ENCODE peak calls at places on chromosomes 12 and 14, in seven cellular contexts. F is MCF 10A, A is fibroblast of the aortic adventitia, S is A549, G is HFFc6, I is mammary epithelial cell, N is foreskin fibroblast. R is an unnamed sample.

GRCh38 chr12:71607494-71608330 is 55.9 kb downstream of the ZFC3H1 start:
- DNase-seq in A (no peak), I (no peak), S (no peak), N (no peak), F (no peak), G (no peak), R (no peak)

GRCh38 chr12:128830505-128830893 is 6.7 kb upstream of the SLC15A4 start:
- DNase-seq in G (no peak), N (no peak), S (no peak), I (no peak), F (no peak), A (no peak), R (no peak)

GRCh38 chr14:100283984-100284881 is 22.0 kb downstream of the SLC25A29 start:
- DNase-seq in S (no peak), F (no peak), I (no peak), N (no peak), A (no peak), G (no peak), R (no peak)

GRCh38 chr14:72097173-72097783 is 165.0 kb downstream of the RGS6 start:
- DNase-seq in A (no peak), S (no peak), F (no peak), G (no peak), I (no peak), N (no peak), R (no peak)

GRCh38 chr12:71134405-71134804 is 23.4 kb downstream of the TSPAN8 start:
- DNase-seq in N (no peak), I (no peak), S (no peak), G (no peak), A (peak; percentile 33), F (peak; percentile 51), R (peak; percentile 15)

GRCh38 chr14:61598980-61599379 is 96.3 kb upstream of the HIF1A start:
- DNase-seq in N (no peak), I (no peak), F (no peak), A (no peak), G (no peak), S (no peak), R (no peak)

GRCh38 chr12:96981053-96981452 is 74.0 kb downstream of the NEDD1 start:
- DNase-seq in N (peak; percentile 58), I (peak; percentile 46), A (peak; percentile 84), F (peak; percentile 57), S (peak; percentile 11), G (peak; percentile 90), R (peak; percentile 29)

GRCh38 chr14:74616507-74616906 is 4.5 kb upstream of the LTBP2 start:
- DNase-seq in G (peak; percentile 85), N (peak; percentile 90), I (peak; percentile 94), S (peak; percentile 61), F (peak; percentile 92), A (peak; percentile 83), R (peak; percentile 96)

GRCh38 chr12:44497044-44497443 is 379.1 kb downstream of the NELL2 start:
- DNase-seq in N (no peak), F (peak; percentile 6), S (no peak), A (no peak), I (no peak), G (no peak), R (no peak)

GRCh38 chr12:48817957-48818830 is at the start of gene CACNB3:
- DNase-seq in F (peak; percentile 45), N (no peak), I (peak; percentile 38), S (peak; percentile 55), A (peak; percentile 31), G (peak; percentile 23), R (peak; percentile 64)

GRCh38 chr14:92971601-92972180 is 48.7 kb downstream of the CHGA start:
- DNase-seq in S (no peak), N (no peak), I (no peak), G (no peak), A (no peak), F (no peak), R (no peak)

GRCh38 chr14:99318091-99318958 is 46.3 kb upstream of the BCL11B start:
- DNase-seq in G (no peak), F (no peak), A (no peak), S (peak; percentile 26), I (no peak), N (no peak), R (no peak)

GRCh38 chr12:96368233-96368632 is 32.0 kb downstream of the CDK17 start:
- DNase-seq in F (no peak), A (peak; percentile 40), S (no peak), N (no peak), G (no peak), I (peak; percentile 9), R (no peak)

GRCh38 chr12:86174188-86174587 is 82.0 kb downstream of the MGAT4C start:
- DNase-seq in N (no peak), I (no peak), F (no peak), G (no peak), S (no peak), A (no peak), R (no peak)

GRCh38 chr12:131732996-131733615 is 22.2 kb downstream of the SFSWAP start:
- DNase-seq in N (no peak), F (no peak), I (no peak), G (no peak), A (no peak), S (no peak), R (no peak)

GRCh38 chr14:74963705-74964271 is 8.4 kb upstream of the PGF start:
- DNase-seq in F (peak; percentile 38), G (peak; percentile 69), N (no peak), S (no peak), A (peak; percentile 39), I (peak; percentile 81), R (peak; percentile 86)

GRCh38 chr12:101570022-101570421 is 24.7 kb upstream of the MYBPC1 start:
- DNase-seq in G (peak; percentile 54), I (peak; percentile 24), N (no peak), A (peak; percentile 58), S (peak; percentile 43), F (peak; percentile 41), R (peak; percentile 37)

GRCh38 chr12:3283137-3283680 is 206.0 kb downstream of the TSPAN9 start:
- DNase-seq in I (no peak), N (no peak), F (no peak), A (no peak), G (no peak), S (no peak), R (no peak)

GRCh38 chr14:64233791-64234190 is 60.4 kb downstream of the ESR2 start:
- DNase-seq in G (no peak), N (no peak), A (no peak), S (no peak), F (no peak), I (no peak), R (no peak)

GRCh38 chr14:64232095-64232830 is 61.9 kb downstream of the ESR2 start:
- DNase-seq in F (peak; percentile 69), I (peak; percentile 52), A (peak; percentile 77), S (no peak), G (peak; percentile 82), N (peak; percentile 87), R (no peak)

GRCh38 chr14:64234877-64235651 is 59.1 kb downstream of the ESR2 start:
- DNase-seq in I (peak; percentile 65), S (no peak), G (no peak), A (peak; percentile 36), N (no peak), F (peak; percentile 57), R (peak; percentile 67)

GRCh38 chr14:64235652-64236640 is 58.2 kb downstream of the ESR2 start:
- DNase-seq in I (no peak), N (no peak), S (no peak), A (no peak), F (no peak), G (no peak), R (no peak)

GRCh38 chr14:64232944-64233343 is 61.2 kb downstream of the ESR2 start:
- DNase-seq in I (no peak), G (no peak), N (no peak), A (no peak), F (no peak), S (no peak), R (no peak)
- TF ChIP-seq CTCF in I (no peak), G (no peak), N (no peak), A (no peak), F (no peak), S (no peak), R (no peak)

DNA sequence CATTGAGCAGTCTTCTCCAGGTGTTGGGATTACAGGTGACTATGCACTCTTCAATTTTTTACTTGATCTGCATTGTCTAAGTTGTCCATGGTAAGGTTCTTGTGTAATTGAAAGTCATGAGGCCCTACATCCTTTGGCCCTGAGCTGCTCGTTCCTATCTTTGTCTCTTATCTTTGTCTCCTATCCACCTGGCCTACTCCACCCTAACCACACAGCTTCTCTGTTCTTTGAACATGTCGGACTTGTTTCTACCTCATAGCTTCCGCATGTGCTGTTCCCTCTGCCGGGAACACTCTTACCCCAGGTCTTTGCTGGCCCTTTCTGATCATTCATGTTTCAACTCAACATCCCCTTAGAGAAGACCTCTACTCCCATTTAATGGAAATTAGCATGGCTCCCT is 194.8 kb upstream of the TBX3 start:
- DNase-seq in I (peak; percentile 3), F (no peak), G (no peak), N (no peak), S (no peak), A (no peak), R (no peak)
- TF ChIP-seq CTCF in I (no peak), F (no peak), G (no peak), N (no peak), S (no peak), A (no peak), R (no peak)

DNA sequence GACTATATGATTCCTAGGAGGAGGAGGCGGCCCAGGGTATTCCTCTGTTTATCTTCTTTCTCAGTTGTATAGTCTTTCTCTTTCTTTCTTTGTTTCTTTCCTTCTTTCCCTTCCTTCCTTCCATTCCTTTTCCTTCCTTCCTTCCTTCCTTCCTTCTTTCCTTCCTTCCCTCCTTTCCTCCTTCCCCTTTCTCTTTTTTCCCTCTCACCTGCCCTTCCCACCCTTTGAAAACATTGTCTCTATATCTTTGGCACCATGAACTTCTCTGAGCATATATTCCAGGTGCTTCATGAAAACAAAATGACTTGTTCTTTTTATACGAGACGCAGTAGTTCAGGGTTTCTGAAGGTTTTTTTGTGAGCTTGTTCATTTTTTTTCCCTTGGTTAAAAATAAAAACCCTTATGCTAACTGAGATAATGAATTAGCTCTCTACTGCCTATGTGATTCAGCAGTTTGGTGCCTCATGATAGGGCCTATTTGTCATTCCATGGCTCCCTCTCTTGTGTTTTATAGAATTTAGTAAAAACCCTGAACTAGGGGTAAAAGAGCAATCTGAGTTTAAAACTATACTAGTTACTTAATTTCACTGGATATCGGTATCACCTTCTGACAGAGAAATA is 3.2 kb upstream of the TESPA1 start:
- DNase-seq in I (no peak), G (no peak), S (no peak), F (no peak), A (no peak), N (no peak), R (no peak)
- TF ChIP-seq CTCF in I (no peak), G (no peak), S (no peak), F (no peak), A (no peak), N (no peak), R (no peak)

GRCh38 chr14:51092965-51093364 is 1.9 kb downstream of the TRIM9 start:
- DNase-seq in A (no peak), S (no peak), F (no peak), N (no peak), I (no peak), G (no peak), R (no peak)

GRCh38 chr14:51093371-51094281 is 1.3 kb downstream of the TRIM9 start:
- DNase-seq in N (no peak), F (no peak), I (peak; percentile 35), G (no peak), S (peak; percentile 74), A (no peak), R (peak; percentile 43)

GRCh38 chr14:51094901-51095853 is at the start of gene TRIM9:
- DNase-seq in I (peak; percentile 97), F (peak; percentile 98), N (peak; percentile 90), A (peak; percentile 87), S (peak; percentile 99), G (peak; percentile 71), R (peak; percentile 97)

GRCh38 chr14:51095854-51096823 is 1.2 kb upstream of the TRIM9 start:
- DNase-seq in F (peak; percentile 21), I (peak; percentile 48), N (peak; percentile 50), G (peak; percentile 3), S (peak; percentile 19), A (peak; percentile 39), R (peak; percentile 63)

GRCh38 chr14:51094282-51094821 is 553 bp downstream of the TRIM9 start:
- DNase-seq in S (peak; percentile 46), F (no peak), G (no peak), I (no peak), N (no peak), A (no peak), R (no peak)
- TF ChIP-seq CTCF in S (no peak), F (no peak), G (no peak), I (no peak), N (no peak), A (no peak), R (no peak)